ENCODE peak calls at places on chromosomes 13 and 19, in nine cellular contexts. X is cardiac fibroblast; A is heart right ventricle; L is HepG2; P is esophagus squamous epithelium; K is upper lobe of left lung; V is CD4-positive, alpha-beta T cell; S is A549; Q is GM20000. G is an unnamed sample.

GRCh38 chr13:40118337-40118736 is 462.9 kb downstream of the COG6 start:
- DNase-seq in X (no peak), A (no peak), L (no peak), P (no peak), K (no peak), V (no peak), S (no peak), Q (no peak), G (no peak)

GRCh38 chr19:24029941-24030636 is 56.9 kb upstream of the ZNF254 start:
- DNase-seq in X (no peak), A (no peak), L (peak; percentile 25), P (no peak), K (no peak), V (no peak), S (no peak), Q (no peak), G (no peak)

GRCh38 chr13:41505209-41505835 is 48.0 kb downstream of the RGCC start:
- DNase-seq in X (peak; percentile 92), A (no peak), L (no peak), P (no peak), K (no peak), V (no peak), S (no peak), Q (no peak), G (no peak)

GRCh38 chr19:24033308-24033961 is 53.6 kb upstream of the ZNF254 start:
- DNase-seq in X (peak; percentile 95), A (peak; percentile 90), L (peak; percentile 90), P (peak; percentile 68), K (peak; percentile 93), V (peak; percentile 75), S (peak; percentile 94), Q (peak; percentile 94), G (peak; percentile 94)

GRCh38 chr19:30870861-30871260 is 478.4 kb downstream of the TSHZ3 start:
- DNase-seq in X (peak; percentile 1), A (no peak), L (no peak), P (no peak), K (no peak), V (no peak), S (no peak), Q (no peak), G (no peak)

GRCh38 chr19:40831502-40832430 is 18.5 kb downstream of the CYP2A6 start:
- DNase-seq in X (peak; percentile 79), A (no peak), L (peak; percentile 96), P (no peak), K (no peak), V (no peak), S (peak; percentile 90), Q (no peak), G (no peak)

GRCh38 chr19:45866400-45867176 is 2.5 kb downstream of the FOXA3 start:
- DNase-seq in X (no peak), A (no peak), L (no peak), P (no peak), K (no peak), V (no peak), S (no peak), Q (no peak), G (no peak)

GRCh38 chr19:29724741-29725140 is 9.7 kb upstream of the C19orf12 start:
- DNase-seq in X (no peak), A (no peak), L (no peak), P (no peak), K (no peak), V (no peak), S (no peak), Q (no peak), G (no peak)

GRCh38 chr19:9413240-9413954 is 22.0 kb downstream of the ZNF266 start:
- DNase-seq in X (no peak), A (no peak), L (no peak), P (no peak), K (no peak), V (no peak), S (peak; percentile 6), Q (no peak), G (no peak)

GRCh38 chr13:20566917-20567755 is at the start of gene IFT88:
- DNase-seq in X (peak; percentile 84), A (peak; percentile 92), L (peak; percentile 81), P (peak; percentile 64), K (peak; percentile 98), V (peak; percentile 78), S (peak; percentile 86), Q (peak; percentile 92), G (peak; percentile 92)

GRCh38 chr13:49777746-49778614 is 14.5 kb downstream of the KPNA3 start:
- DNase-seq in X (no peak), A (no peak), L (no peak), P (no peak), K (no peak), V (no peak), S (no peak), Q (no peak), G (no peak)

GRCh38 chr13:114339779-114340534 is 25.7 kb downstream of the CHAMP1 start:
- DNase-seq in X (peak; percentile 59), A (no peak), L (peak; percentile 22), P (no peak), K (no peak), V (peak; percentile 16), S (peak; percentile 59), Q (no peak), G (no peak)

GRCh38 chr13:52650731-52651130 is 1.9 kb upstream of the SUGT1 start:
- DNase-seq in X (no peak), A (no peak), L (no peak), P (no peak), K (no peak), V (no peak), S (no peak), Q (no peak), G (no peak)

GRCh38 chr19:29202281-29202680 is 10.7 kb downstream of the UQCRFS1 start:
- DNase-seq in X (no peak), A (no peak), L (no peak), P (no peak), K (no peak), V (no peak), S (no peak), Q (no peak), G (no peak)

GRCh38 chr19:36973021-36973843 is 57.1 kb downstream of the ZNF568 start:
- DNase-seq in X (peak; percentile 78), A (peak; percentile 89), L (no peak), P (peak; percentile 28), K (peak; percentile 93), V (peak; percentile 72), S (no peak), Q (peak; percentile 75), G (peak; percentile 59)
- TF ChIP-seq CTCF in X (peak; percentile 80), A (peak; percentile 91), L (no peak), P (peak; percentile 90), K (peak; percentile 96), V (peak; percentile 97), S (no peak), Q (peak; percentile 51), G (peak; percentile 51)

DNA sequence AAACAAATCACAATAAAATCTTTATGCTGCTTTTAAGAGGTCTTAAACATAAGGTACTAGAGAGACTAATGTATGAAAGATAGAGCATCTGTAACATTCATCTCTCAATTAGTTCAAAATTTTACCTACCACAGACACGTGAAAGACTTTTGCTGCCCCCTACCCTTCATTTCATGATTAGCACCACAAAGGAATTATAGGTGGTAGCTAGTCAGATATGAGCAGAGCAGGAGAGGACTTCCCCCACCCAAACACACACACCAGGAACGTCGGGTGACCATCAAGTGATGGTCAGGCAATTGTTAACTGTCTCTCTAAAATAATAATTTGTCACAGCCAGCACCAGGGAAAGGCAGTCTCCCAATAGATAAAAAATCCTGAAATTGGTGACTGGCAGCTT is 1531.7 kb upstream of the SPRY2 start:
- DNase-seq in X (no peak), A (no peak), L (peak; percentile 38), P (no peak), K (no peak), V (no peak), S (peak; percentile 14), Q (no peak), G (peak; percentile 5)
- TF ChIP-seq CTCF in X (no peak), A (no peak), L (peak; percentile 52), P (no peak), K (peak; percentile 20), V (no peak), S (no peak), Q (no peak), G (peak; percentile 40)

DNA sequence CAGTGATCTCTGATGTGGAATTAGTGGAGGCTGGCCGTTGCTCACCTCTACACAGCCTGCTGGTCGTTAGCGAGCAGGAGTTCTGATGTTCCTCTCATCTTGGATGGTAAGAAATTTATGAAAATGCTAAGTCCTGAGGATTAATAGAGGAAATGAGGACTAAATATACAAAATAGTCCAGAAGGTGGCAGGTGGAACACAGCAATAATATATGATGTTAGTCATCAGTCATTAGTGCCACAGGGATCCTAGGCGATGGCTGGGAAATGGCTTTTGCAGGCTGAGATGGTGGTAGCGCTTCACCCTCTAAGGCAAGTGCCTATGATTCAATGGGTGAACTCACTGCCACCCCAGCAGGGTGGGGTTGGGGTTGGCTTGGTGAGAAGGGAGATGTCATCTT is 338.6 kb upstream of the TMTC4 start:
- DNase-seq in X (no peak), A (no peak), L (no peak), P (no peak), K (no peak), V (no peak), S (no peak), Q (no peak), G (no peak)
- TF ChIP-seq CTCF in X (no peak), A (no peak), L (no peak), P (no peak), K (no peak), V (no peak), S (no peak), Q (no peak), G (no peak)

GRCh38 chr13:76993021-76993420 is 1.1 kb downstream of the CLN5 start:
- DNase-seq in X (peak; percentile 49), A (no peak), L (no peak), P (no peak), K (no peak), V (no peak), S (no peak), Q (no peak), G (no peak)

GRCh38 chr13:76992548-76993001 is 694 bp downstream of the CLN5 start:
- DNase-seq in X (peak; percentile 43), A (peak; percentile 16), L (no peak), P (no peak), K (no peak), V (peak; percentile 4), S (peak; percentile 17), Q (no peak), G (no peak)

GRCh38 chr13:76991432-76991795 is 467 bp upstream of the CLN5 start:
- DNase-seq in X (no peak), A (no peak), L (no peak), P (peak; percentile 44), K (no peak), V (peak; percentile 52), S (no peak), Q (peak; percentile 80), G (peak; percentile 63)

GRCh38 chr13:76993473-76993872 is 1.6 kb downstream of the CLN5 start:
- DNase-seq in X (no peak), A (no peak), L (no peak), P (no peak), K (no peak), V (no peak), S (no peak), Q (no peak), G (no peak)

GRCh38 chr13:76991796-76992547 is at the start of gene CLN5:
- DNase-seq in X (peak; percentile 91), A (peak; percentile 92), L (peak; percentile 86), P (peak; percentile 73), K (peak; percentile 99), V (peak; percentile 93), S (peak; percentile 90), Q (peak; percentile 97), G (peak; percentile 97)
- TF ChIP-seq CTCF in X (no peak), A (no peak), L (no peak), P (no peak), K (peak; percentile 60), V (no peak), S (no peak), Q (no peak), G (no peak)